ENCODE peak calls at places on chromosomes 6 and 20, in seven cellular contexts. Z is AG08396; N is fibroblast of lung; B is activated CD8-positive, alpha-beta memory T cell treated with anti-CD3 and anti-CD28 coated beads, Interleukin-2, amount 50 U/mL, for 48 hours; J is activated T-helper 2 cell treated with anti-CD3 and anti-CD28 coated beads, Interferon-gamma antibody, Interleukin-2, Interleukin-4, amounts not matched to agents 10 μg/mL and 5 μg/mL and 100 μg/mL, durations not matched to agents 14 hours and 24 hours and 36 hours; M is tibial artery; Q is fibroblast of pulmonary artery. F is an unnamed sample.

GRCh38 chr6:62452586-62452985 is 166.6 kb upstream of the KHDRBS2 start:
- DNase-seq in Z (no peak), N (no peak), B (no peak), J (no peak), M (no peak), Q (no peak), F (no peak)

GRCh38 chr6:140079328-140079727 is 704.9 kb upstream of the CITED2 start:
- DNase-seq in Z (peak), N (peak), B (no peak), J (no peak), M (no peak), Q (peak), F (no peak)

GRCh38 chr6:28212510-28213212 is 12.4 kb upstream of the ZSCAN9 start:
- DNase-seq in Z (peak), N (peak), B (peak), J (peak), M (no peak), Q (peak), F (no peak)

GRCh38 chr20:24100370-24101011 is 111.9 kb upstream of the GGTLC1 start:
- DNase-seq in Z (peak), N (peak), B (peak), J (peak), M (peak), Q (peak), F (no peak)

GRCh38 chr20:58816051-58816450 is 34.7 kb downstream of the GNAS-AS1 start:
- DNase-seq in Z (no peak), N (no peak), B (no peak), J (no peak), M (no peak), Q (no peak), F (no peak)

GRCh38 chr6:17589402-17590116 is 10.5 kb upstream of the FAM8A1 start:
- DNase-seq in Z (peak), N (peak), B (no peak), J (no peak), M (no peak), Q (peak), F (no peak)

GRCh38 chr6:44377971-44378370 is 9.5 kb upstream of the CDC5L start:
- DNase-seq in Z (no peak), N (no peak), B (no peak), J (no peak), M (no peak), Q (no peak), F (no peak)

GRCh38 chr6:490251-491037 is 98.9 kb downstream of the IRF4 start:
- DNase-seq in Z (no peak), N (no peak), B (no peak), J (no peak), M (no peak), Q (no peak), F (no peak)

GRCh38 chr20:10216146-10216741 is 2.4 kb upstream of the SNAP25 start:
- DNase-seq in Z (peak), N (peak), B (no peak), J (no peak), M (no peak), Q (no peak), F (no peak)

GRCh38 chr6:156777866-156778614 is 862 bp downstream of the ARID1B start:
- DNase-seq in Z (peak), N (peak), B (peak), J (peak), M (peak), Q (peak), F (peak)

GRCh38 chr20:36439040-36439730 is 102.1 kb upstream of the MYL9 start:
- DNase-seq in Z (peak), N (peak), B (peak), J (peak), M (peak), Q (peak), F (peak)

GRCh38 chr6:15948930-15949900 is 179.7 kb upstream of the MYLIP start:
- DNase-seq in Z (no peak), N (no peak), B (no peak), J (no peak), M (no peak), Q (peak), F (no peak)

GRCh38 chr6:40695114-40695513 is 108.0 kb upstream of the LRFN2 start:
- DNase-seq in Z (no peak), N (no peak), B (no peak), J (no peak), M (no peak), Q (no peak), F (no peak)

GRCh38 chr20:45300961-45301360 is 5.7 kb upstream of the RBPJL start:
- DNase-seq in Z (peak), N (no peak), B (peak), J (peak), M (no peak), Q (peak), F (peak)

GRCh38 chr6:138309695-138310094 is 68.0 kb upstream of the SMIM28 start:
- DNase-seq in Z (no peak), N (no peak), B (no peak), J (no peak), M (no peak), Q (no peak), F (no peak)

GRCh38 chr6:43705996-43706395 is 18.4 kb upstream of the MRPS18A start:
- DNase-seq in Z (no peak), N (peak), B (no peak), J (no peak), M (no peak), Q (peak), F (no peak)

GRCh38 chr20:19582782-19583181 is 175.3 kb upstream of the RIN2 start:
- DNase-seq in Z (no peak), N (no peak), B (no peak), J (no peak), M (no peak), Q (no peak), F (no peak)

GRCh38 chr6:154938245-154938583 is 56.9 kb upstream of the TIAM2 start:
- DNase-seq in Z (no peak), N (no peak), B (no peak), J (no peak), M (no peak), Q (no peak), F (no peak)

GRCh38 chr6:123402052-123402451 is 234.7 kb downstream of the TRDN start:
- DNase-seq in Z (no peak), N (peak), B (no peak), J (no peak), M (no peak), Q (no peak), F (no peak)

GRCh38 chr6:157045831-157046454 is 268.8 kb downstream of the ARID1B start:
- DNase-seq in Z (peak), N (peak), B (no peak), J (no peak), M (no peak), Q (peak), F (no peak)

GRCh38 chr6:37965964-37966676 is 146.6 kb downstream of the ZFAND3 start:
- DNase-seq in Z (no peak), N (no peak), B (no peak), J (no peak), M (no peak), Q (peak), F (no peak)

GRCh38 chr20:63652192-63652980 is 838 bp downstream of the STMN3 start:
- DNase-seq in Z (peak), N (no peak), B (no peak), J (no peak), M (no peak), Q (peak), F (no peak)

GRCh38 chr6:49070411-49070810 is 392.6 kb downstream of the MMUT start:
- DNase-seq in Z (no peak), N (no peak), B (no peak), J (no peak), M (no peak), Q (no peak), F (no peak)

GRCh38 chr6:34570066-34570833 is 14.1 kb upstream of the SPDEF start:
- DNase-seq in Z (peak), N (no peak), B (no peak), J (no peak), M (no peak), Q (no peak), F (no peak)

GRCh38 chr6:111605100-111605748 is 454 bp downstream of the TRAF3IP2 start:
- DNase-seq in Z (peak), N (peak), B (peak), J (peak), M (peak), Q (peak), F (peak)